ENCODE peak calls at places on chromosomes 12 and 14, in eight cellular contexts. G is mesenchymal stem cell, X is GM23248, S is body of pancreas, M is IMR-90, Q is aorta, E is A549, V is astrocyte. A is an unnamed sample. For H3K4me1, the result is how much of the 10 kb centered on the place peaks cover.

GRCh38 chr14:72617391-72618011 is 276.4 kb downstream of the DPF3 start:
- DNase-seq in G (no peak), X (peak), S (no peak), M (no peak), Q (no peak), E (no peak), V (peak), A (peak)

GRCh38 chr12:54215990-54216579 is 27.3 kb upstream of the SMUG1 start:
- DNase-seq in G (no peak), X (no peak), S (no peak), M (no peak), Q (peak), E (peak), V (no peak), A (peak)

GRCh38 chr14:55339770-55340169 is 68.5 kb downstream of the FBXO34 start:
- DNase-seq in G (no peak), X (no peak), S (no peak), M (peak), Q (no peak), E (no peak), V (no peak), A (no peak)

GRCh38 chr12:1357171-1357570 is 237.2 kb downstream of the FBXL14 start:
- DNase-seq in G (peak), X (peak), S (no peak), M (peak), Q (no peak), E (peak), V (peak), A (no peak)

GRCh38 chr12:113103756-113104450 is 31.7 kb downstream of the RASAL1 start:
- DNase-seq in G (no peak), X (no peak), S (peak), M (no peak), Q (no peak), E (peak), V (no peak), A (no peak)

GRCh38 chr12:87661770-87662402 is 367.3 kb downstream of the C12orf50 start:
- DNase-seq in G (peak), X (peak), S (no peak), M (peak), Q (no peak), E (peak), V (no peak), A (no peak)

GRCh38 chr14:100246809-100247428 is 8.0 kb downstream of the YY1 start:
- DNase-seq in G (peak), X (peak), S (no peak), M (peak), Q (no peak), E (peak), V (no peak), A (no peak)

GRCh38 chr14:99522457-99522891 is 41.3 kb downstream of the CCNK start:
- DNase-seq in G (peak), X (peak), S (no peak), M (peak), Q (no peak), E (peak), V (peak), A (peak)

GRCh38 chr12:15584366-15585041 is 204.7 kb downstream of the EPS8 start:
- DNase-seq in G (peak), X (peak), S (peak), M (peak), Q (no peak), E (peak), V (peak), A (no peak)

GRCh38 chr14:65849558-65849957 is 437.0 kb downstream of the FUT8 start:
- DNase-seq in G (no peak), X (no peak), S (no peak), M (no peak), Q (no peak), E (no peak), V (no peak), A (no peak)
- H3K4me1 ChIP-seq in G (under half), X (under half), S (under half), M (under half), Q (under half), E (under half), V (under half), A (under half)

DNA sequence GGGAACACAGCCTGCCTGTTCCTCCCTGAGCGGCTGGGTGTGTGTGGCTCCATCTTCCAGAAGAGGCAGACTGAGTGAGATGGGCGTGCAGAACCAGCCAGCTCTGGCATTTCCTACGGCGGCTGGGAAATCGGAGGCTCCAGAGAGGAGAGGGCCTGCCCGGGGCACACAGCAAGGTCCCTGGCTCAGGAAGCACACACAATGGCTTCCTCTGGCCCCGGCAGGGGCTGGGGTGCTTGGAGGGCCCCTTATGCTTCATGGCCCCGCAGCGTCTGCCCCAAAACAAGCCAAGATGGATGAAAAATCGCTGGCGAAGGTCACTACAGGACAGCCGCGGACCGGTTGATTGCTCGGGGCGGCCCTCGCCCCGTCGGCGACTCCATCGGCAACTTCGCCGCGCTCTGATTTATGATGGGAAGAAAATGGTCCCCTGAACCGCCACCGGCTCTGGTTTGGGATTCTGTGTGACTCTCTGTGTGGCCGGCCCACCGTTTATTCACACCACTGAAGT is 191.5 kb upstream of the C14orf180 start:
- DNase-seq in G (no peak), X (no peak), S (no peak), M (no peak), Q (peak), E (no peak), V (no peak), A (no peak)
- H3K4me1 ChIP-seq in G (under half), X (under half), S (under half), M (under half), Q (under half), E (under half), V (under half), A (under half)

DNA sequence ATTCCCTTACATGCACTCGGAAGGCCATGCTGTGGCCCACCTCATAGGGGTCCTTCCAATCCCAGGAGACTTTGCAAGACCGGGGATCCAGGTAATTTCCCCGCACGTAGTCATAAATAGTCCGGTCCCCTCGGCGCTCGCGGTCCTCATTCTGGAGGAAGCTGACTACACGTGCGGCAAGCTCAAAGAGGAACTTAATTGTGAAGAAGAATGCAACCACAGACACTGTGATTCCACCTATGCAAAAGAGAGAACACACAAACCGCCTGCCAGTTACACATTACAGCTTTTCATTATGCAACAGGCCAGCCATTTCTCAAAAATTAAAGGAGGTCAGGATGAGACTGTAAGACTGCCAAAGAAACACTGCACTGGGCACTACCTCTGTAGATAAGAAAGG is 28.4 kb downstream of the AREL1 start:
- DNase-seq in G (no peak), X (no peak), S (no peak), M (no peak), Q (no peak), E (no peak), V (no peak), A (no peak)
- H3K4me1 ChIP-seq in G (under half), X (under half), S (under half), M (under half), Q (under half), E (under half), V (under half), A (under half)

DNA sequence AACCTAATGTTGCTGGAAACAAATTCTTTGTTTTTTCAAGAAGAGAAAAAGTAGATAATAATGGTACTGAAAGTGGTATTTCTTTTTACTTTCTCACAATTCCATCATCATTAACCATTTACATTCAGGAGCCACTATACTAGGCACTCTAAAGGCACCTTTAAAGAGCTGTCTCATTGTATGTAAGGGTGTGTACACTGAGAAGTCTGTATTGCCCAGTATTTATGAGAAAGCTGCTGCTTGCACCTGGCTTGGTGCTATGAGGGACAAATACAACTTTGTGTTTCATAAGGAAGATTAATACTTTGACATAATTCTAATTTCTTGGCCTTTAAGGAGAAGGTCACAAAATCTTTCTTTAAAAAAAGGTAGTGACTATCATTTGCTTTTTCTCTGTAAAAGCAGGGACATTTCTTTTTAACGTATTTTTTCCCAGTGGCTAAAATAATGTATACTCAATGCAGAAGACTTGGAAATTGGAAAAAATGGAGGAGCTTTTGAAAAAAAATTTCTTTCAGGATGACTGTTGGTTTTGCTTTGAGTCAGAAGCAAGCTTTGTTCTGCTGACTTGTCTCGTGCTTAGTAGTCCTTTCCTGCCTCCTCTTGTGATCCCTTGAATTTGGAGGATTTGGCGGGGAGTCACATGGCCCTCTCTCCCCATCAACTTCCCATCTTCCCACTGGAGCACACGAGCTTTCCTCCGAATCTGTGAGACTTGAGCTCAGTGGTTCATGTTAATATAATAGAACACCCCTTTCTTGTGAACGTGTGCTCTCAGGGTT is 50.1 kb downstream of the RASSF3 start:
- DNase-seq in G (no peak), X (no peak), S (no peak), M (no peak), Q (no peak), E (no peak), V (no peak), A (no peak)
- H3K4me1 ChIP-seq in G (under half), X (under half), S (half or more), M (under half), Q (under half), E (half or more), V (under half), A (under half)